ENCODE peak calls at places on chromosomes 7 and 10, in four cellular contexts. A is astrocyte of the spinal cord; Q is HepG2; W is CD8-positive, alpha-beta T cell. L is an unnamed sample.

GRCh38 chr10:47452495-47453434 is 31.1 kb downstream of the ANXA8 start:
- DNase-seq in Q (no peak), A (no peak), W (no peak), L (no peak)

GRCh38 chr10:131685576-131685975 is 215.2 kb upstream of the PPP2R2D start:
- DNase-seq in A (no peak), W (no peak), Q (no peak), L (no peak)

GRCh38 chr7:131904750-131905327 is 348.4 kb upstream of the PODXL start:
- DNase-seq in A (no peak), Q (no peak), W (no peak), L (no peak)

GRCh38 chr7:78039791-78040776 is 241.5 kb downstream of the PHTF2 start:
- DNase-seq in Q (no peak), A (no peak), W (peak; percentile 60), L (no peak)

GRCh38 chr7:11625669-11626068 is 206.3 kb downstream of the THSD7A start:
- DNase-seq in A (peak; percentile 40), Q (no peak), W (no peak), L (peak; percentile 2)

GRCh38 chr7:133230591-133231194 is 22.2 kb upstream of the EXOC4 start:
- DNase-seq in W (peak; percentile 39), Q (peak; percentile 36), A (peak; percentile 59), L (peak; percentile 58)

GRCh38 chr7:131194070-131194865 is 133.4 kb upstream of the MKLN1 start:
- DNase-seq in Q (no peak), A (no peak), W (no peak), L (no peak)

GRCh38 chr10:61985715-61986114 is 84.2 kb downstream of the ARID5B start:
- DNase-seq in W (no peak), A (no peak), Q (no peak), L (no peak)

GRCh38 chr7:114901771-114902170 is 20.1 kb upstream of the MDFIC start:
- DNase-seq in A (peak; percentile 48), W (no peak), Q (no peak), L (peak; percentile 96)

GRCh38 chr10:129631011-129631410 is 164.0 kb downstream of the MGMT start:
- DNase-seq in W (no peak), Q (no peak), A (no peak), L (no peak)

GRCh38 chr10:80506189-80506575 is 31.5 kb upstream of the SH2D4B start:
- DNase-seq in Q (peak; percentile 87), A (peak; percentile 78), W (no peak), L (peak; percentile 98)

GRCh38 chr7:117993377-117994003 is 120.2 kb upstream of the CTTNBP2 start:
- DNase-seq in W (no peak), A (peak; percentile 51), Q (peak; percentile 18), L (peak; percentile 62)

GRCh38 chr10:124524991-124525653 is 63.5 kb downstream of the LHPP start:
- DNase-seq in W (no peak), Q (no peak), A (no peak), L (peak; percentile 76)

GRCh38 chr10:124522903-124523260 is 61.3 kb downstream of the LHPP start:
- DNase-seq in W (no peak), A (no peak), Q (peak; percentile 46), L (no peak)

GRCh38 chr10:124523886-124524285 is 62.3 kb downstream of the LHPP start:
- DNase-seq in W (no peak), Q (no peak), A (no peak), L (no peak)

GRCh38 chr10:124522131-124522902 is 60.7 kb downstream of the LHPP start:
- DNase-seq in Q (no peak), W (no peak), A (no peak), L (no peak)

DNA sequence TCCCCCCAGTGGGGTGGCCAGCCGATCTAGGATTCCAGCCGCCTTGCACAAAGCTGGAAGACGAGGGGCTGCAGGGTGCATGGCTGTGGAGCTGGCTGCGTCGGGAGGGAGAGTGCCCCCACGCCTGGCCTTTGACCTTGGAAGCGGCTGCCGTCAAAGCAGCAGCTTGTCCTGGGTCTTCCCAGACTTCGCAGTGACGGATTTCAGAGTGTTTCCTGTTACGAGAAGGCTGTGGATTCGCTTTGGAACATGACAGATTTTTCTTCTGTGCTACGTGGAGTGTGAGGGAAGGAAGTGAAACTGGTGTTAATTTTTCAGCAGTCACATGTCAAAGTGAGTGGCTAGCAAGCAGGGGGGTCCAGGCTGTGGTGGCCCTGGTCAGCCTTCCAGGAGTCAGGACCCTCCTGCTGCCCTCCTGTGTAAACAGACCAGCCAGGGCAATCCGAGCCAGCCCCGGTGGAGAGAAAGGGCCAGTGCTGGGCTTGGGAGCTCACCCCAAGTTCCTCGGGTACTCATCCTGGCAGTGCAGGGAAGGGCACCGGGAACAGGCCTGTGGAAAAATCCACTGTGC is 61.8 kb downstream of the LHPP start:
- DNase-seq in W (no peak), A (no peak), Q (no peak), L (no peak)
- H3K4me3 ChIP-seq in W (no peak overlapping the region), A (no peak overlapping the region), Q (peak overlapping the region; percentile 63), L (no peak overlapping the region)

GRCh38 chr7:103065666-103066065 is 8.9 kb downstream of the FBXL13 start:
- DNase-seq in W (peak; percentile 41), Q (peak; percentile 45), A (peak; percentile 21), L (peak; percentile 19)
- H3K4me3 ChIP-seq in W (no peak overlapping the region), Q (no peak overlapping the region), A (no peak overlapping the region), L (no peak overlapping the region)

GRCh38 chr10:119619215-119619614 is 22.5 kb upstream of the TIAL1 start:
- DNase-seq in A (no peak), Q (no peak), W (no peak), L (no peak)
- H3K4me3 ChIP-seq in A (no peak overlapping the region), Q (no peak overlapping the region), W (no peak overlapping the region), L (no peak overlapping the region)

DNA sequence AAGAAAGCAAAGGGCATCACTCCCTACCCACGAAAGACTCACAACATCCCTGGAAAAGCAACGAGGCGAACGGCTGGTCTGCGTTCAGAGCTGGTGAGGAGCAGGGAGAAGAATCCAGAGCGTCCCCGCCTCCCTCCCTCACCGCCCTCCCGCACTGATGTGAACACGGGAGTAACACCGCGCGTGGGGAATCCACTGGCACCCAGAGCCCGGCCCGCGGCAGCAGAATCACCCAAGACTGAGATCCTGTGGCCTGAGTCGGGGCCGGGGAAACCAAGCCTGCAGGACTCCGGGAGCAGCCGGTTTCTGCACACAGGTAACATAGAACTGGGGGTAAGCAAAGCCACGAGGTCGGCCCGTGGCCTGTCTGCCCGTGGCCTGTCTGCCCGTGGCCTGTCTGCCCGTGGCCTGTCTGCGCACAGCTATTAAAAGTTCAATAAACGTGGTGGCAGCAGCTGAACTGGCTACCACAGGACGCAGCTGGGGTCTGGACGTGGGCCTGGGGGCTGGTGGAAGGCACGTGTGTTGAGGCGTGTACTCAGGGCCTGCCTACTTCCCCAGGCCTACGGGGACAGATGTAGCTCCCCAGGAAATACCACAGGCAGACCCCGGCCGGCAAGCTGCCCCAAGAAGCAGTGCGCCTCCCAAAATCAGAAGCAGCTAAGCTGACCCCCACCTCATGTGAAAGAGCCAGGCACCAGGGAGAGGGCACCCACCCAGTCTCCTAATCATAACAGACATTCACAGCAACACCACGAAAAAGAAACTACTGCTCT is 23.0 kb downstream of the DIP2C start:
- DNase-seq in A (no peak), W (no peak), Q (no peak), L (no peak)
- H3K4me3 ChIP-seq in A (no peak overlapping the region), W (no peak overlapping the region), Q (no peak overlapping the region), L (no peak overlapping the region)

DNA sequence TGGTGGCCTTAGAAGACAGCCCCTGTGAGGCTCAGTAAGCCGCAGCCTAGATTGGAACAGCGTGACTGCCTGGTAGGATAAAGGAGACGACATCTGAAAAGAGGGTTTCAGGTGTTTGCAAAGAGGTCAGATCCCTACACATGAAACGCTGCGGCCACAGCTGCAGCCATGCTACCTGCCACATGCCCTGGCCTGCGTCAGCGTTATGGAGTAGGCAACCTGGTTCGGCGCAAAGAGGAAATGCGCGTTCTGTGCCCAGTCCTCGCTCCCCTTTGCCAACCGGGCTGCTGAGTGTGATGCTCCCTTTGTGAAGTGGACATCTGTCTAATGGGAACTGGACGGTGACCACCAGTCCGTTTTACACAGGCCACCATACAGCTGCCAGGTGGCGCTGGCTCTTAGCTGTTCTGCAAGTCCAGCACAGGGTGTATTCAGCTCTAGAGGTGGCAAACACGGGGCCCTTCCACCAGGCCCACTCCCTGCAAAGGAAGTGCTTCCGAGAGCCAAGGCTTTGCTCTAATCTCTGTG is 160.3 kb downstream of the CELF2 start:
- DNase-seq in A (no peak), Q (no peak), W (no peak), L (no peak)
- H3K4me3 ChIP-seq in A (no peak overlapping the region), Q (no peak overlapping the region), W (peak overlapping the region; percentile 24), L (no peak overlapping the region)

DNA sequence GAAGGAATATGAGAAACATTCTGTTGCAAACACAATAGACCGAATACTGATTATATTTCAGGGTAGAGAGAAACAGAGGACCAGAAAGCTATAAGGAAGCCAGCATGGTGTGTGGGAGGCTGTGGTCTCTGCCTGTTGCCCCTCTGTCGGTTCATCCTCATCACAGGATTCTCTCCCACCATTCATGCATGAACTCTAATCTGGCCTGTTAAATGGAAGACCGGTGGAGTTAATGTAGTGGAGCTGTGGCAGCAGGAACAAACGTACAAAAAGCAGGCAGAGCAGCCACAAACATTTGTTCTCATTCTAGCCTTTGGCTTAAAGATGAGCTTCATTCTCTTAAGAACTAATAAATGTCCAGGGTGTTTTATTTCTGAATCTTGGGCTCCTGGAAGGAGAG is 902.4 kb downstream of the LRMDA start:
- DNase-seq in W (no peak), Q (no peak), A (no peak), L (no peak)
- H3K4me3 ChIP-seq in W (no peak overlapping the region), Q (no peak overlapping the region), A (no peak overlapping the region), L (no peak overlapping the region)

GRCh38 chr10:10798543-10799192 is 219.0 kb upstream of the CELF2 start:
- DNase-seq in W (no peak), Q (no peak), A (no peak), L (no peak)
- H3K4me3 ChIP-seq in W (no peak overlapping the region), Q (no peak overlapping the region), A (no peak overlapping the region), L (no peak overlapping the region)